ENCODE peak calls at places on chromosomes 11 and 22, in eight cellular contexts. Z, L, K, D, Q, C, I and U are unnamed samples.

GRCh38 chr22:35894937-35895708 is 133.5 kb downstream of the RBFOX2 start:
- DNase-seq in D (no peak), Z (peak; percentile 85), L (no peak), K (no peak), I (no peak), Q (peak; percentile 12), C (no peak), U (no peak)

GRCh38 chr22:30390974-30391691 is 3.9 kb upstream of the RNF215 start:
- DNase-seq in I (peak; percentile 92), Q (peak; percentile 82), K (peak; percentile 85), D (peak; percentile 84), C (peak; percentile 51), Z (no peak), L (peak; percentile 85), U (no peak)

GRCh38 chr22:31451709-31452571 is 37.7 kb downstream of the EIF4ENIF1 start:
- DNase-seq in D (no peak), C (peak; percentile 15), I (no peak), L (peak; percentile 57), Q (no peak), Z (no peak), K (peak; percentile 59), U (no peak)

GRCh38 chr22:29003552-29003951 is 58.1 kb downstream of the C22orf31 start:
- DNase-seq in Q (no peak), D (no peak), C (no peak), I (no peak), K (no peak), L (no peak), Z (no peak), U (no peak)

GRCh38 chr11:25691959-25692358 is 640.0 kb upstream of the ANO3 start:
- DNase-seq in I (no peak), Z (no peak), L (no peak), K (no peak), D (no peak), C (no peak), Q (no peak), U (no peak)

GRCh38 chr22:17232406-17232805 is 13.2 kb upstream of the ADA2 start:
- DNase-seq in I (no peak), Z (no peak), D (no peak), K (no peak), L (no peak), C (no peak), Q (no peak), U (no peak)

GRCh38 chr11:73743045-73743444 is 17.8 kb downstream of the RAB6A start:
- DNase-seq in L (no peak), K (no peak), Z (no peak), I (no peak), D (no peak), Q (no peak), C (no peak), U (no peak)

GRCh38 chr22:46001046-46001425 is 24.1 kb upstream of the WNT7B start:
- DNase-seq in Z (no peak), C (no peak), D (no peak), Q (no peak), K (no peak), L (no peak), I (peak; percentile 72), U (no peak)

GRCh38 chr11:26649884-26650283 is 72.0 kb downstream of the SLC5A12 start:
- DNase-seq in C (peak; percentile 54), L (peak; percentile 65), I (no peak), D (peak; percentile 58), K (peak; percentile 63), Q (peak; percentile 61), Z (peak; percentile 64), U (no peak)

GRCh38 chr11:119888119-119888518 is 159.1 kb upstream of the NECTIN1 start:
- DNase-seq in Z (no peak), C (no peak), D (no peak), Q (no peak), L (no peak), K (no peak), I (peak; percentile 50), U (no peak)

DNA sequence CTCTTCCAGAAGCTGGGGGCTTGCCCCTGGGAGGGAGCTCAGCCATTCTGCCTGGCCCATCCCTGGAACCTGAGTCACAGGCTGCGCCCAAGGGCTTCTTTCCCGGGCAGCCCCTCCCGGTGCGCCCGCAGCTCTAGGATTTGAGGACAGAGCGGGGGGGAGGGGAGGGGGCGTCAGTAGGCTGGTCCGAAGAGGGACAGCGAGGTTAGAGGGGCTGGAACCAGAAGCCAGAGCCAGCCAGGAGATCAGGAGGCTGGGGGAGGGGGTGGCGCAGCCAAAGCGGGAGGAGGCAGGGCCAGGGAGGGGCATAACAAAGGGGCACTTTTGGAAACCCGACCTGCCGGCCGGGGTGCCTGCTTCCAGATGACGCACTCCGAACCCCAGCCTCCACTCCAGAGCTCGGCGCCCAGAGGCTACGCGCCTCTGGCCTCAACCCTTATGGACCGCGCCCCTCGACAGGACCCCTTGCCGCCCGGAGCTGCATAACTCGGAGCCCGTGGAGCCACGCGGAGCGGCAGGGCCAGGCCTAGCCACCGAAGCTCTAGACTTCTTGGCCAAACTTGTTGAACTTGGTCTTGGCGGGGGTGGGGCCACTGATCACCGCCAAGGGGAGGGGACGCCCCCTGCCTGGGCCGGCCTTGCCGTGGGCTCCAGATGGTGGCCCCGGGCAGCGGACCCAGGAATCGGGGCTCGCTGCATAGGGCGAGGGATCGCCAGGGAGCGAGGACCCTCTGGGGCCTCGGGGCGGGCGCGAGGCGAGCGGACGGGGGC is 744 bp downstream of the PACSIN3 start:
- DNase-seq in K (peak; percentile 40), Q (peak; percentile 39), I (no peak), Z (peak; percentile 88), C (no peak), L (peak; percentile 86), D (peak; percentile 70), U (no peak)
- TF ChIP-seq POLR2A in K (no peak), Q (peak; percentile 22), I (no peak), Z (peak; percentile 77), C (no peak), L (peak; percentile 71), D (no peak), U (no peak)

GRCh38 chr11:111456859-111457730 is 55.1 kb downstream of the BTG4 start:
- DNase-seq in Q (no peak), K (no peak), I (no peak), L (no peak), D (no peak), C (no peak), Z (no peak), U (peak; percentile 95)

GRCh38 chr11:111455291-111456085 is 56.7 kb downstream of the BTG4 start:
- DNase-seq in Z (no peak), D (no peak), K (no peak), I (no peak), L (no peak), C (no peak), Q (no peak), U (peak; percentile 74)

GRCh38 chr11:111452817-111453607 is 59.2 kb downstream of the BTG4 start:
- DNase-seq in I (no peak), Q (no peak), Z (no peak), D (no peak), C (no peak), K (no peak), L (no peak), U (peak; percentile 88)

GRCh38 chr11:111456086-111456858 is 55.9 kb downstream of the BTG4 start:
- DNase-seq in I (no peak), Z (no peak), Q (no peak), C (no peak), K (no peak), D (no peak), L (no peak), U (peak; percentile 72)

GRCh38 chr11:111454561-111455192 is 57.5 kb downstream of the BTG4 start:
- DNase-seq in D (no peak), L (peak; percentile 42), Z (no peak), K (peak; percentile 8), I (no peak), Q (peak; percentile 46), C (no peak), U (peak; percentile 69)
- TF ChIP-seq CTCF in D (no peak), L (peak; percentile 64), Z (peak; percentile 35), K (peak; percentile 55), I (peak; percentile 45), Q (no peak), C (peak; percentile 21), U (peak; percentile 19)

GRCh38 chr11:66188580-66188979 is 79.9 kb upstream of the RAB1B start:
- DNase-seq in L (no peak), I (no peak), K (peak; percentile 77), Q (no peak), Z (no peak), C (no peak), D (no peak), U (no peak)

GRCh38 chr11:66190776-66191175 is 77.7 kb upstream of the RAB1B start:
- DNase-seq in I (no peak), L (no peak), D (peak; percentile 57), K (no peak), C (no peak), Q (peak; percentile 9), Z (no peak), U (no peak)

GRCh38 chr11:66187453-66187852 is 81.0 kb upstream of the RAB1B start:
- DNase-seq in D (no peak), C (no peak), I (no peak), Z (no peak), Q (no peak), K (no peak), L (no peak), U (no peak)

GRCh38 chr11:66186470-66186869 is 82.0 kb upstream of the RAB1B start:
- DNase-seq in Q (no peak), D (no peak), I (no peak), K (no peak), Z (no peak), C (no peak), L (no peak), U (no peak)

GRCh38 chr11:66189031-66189745 is 79.3 kb upstream of the RAB1B start:
- DNase-seq in L (no peak), Z (no peak), K (no peak), Q (no peak), C (no peak), D (no peak), I (no peak), U (no peak)
- TF ChIP-seq POLR2AphosphoS5 in L (no peak), Z (no peak), K (no peak), Q (no peak), C (no peak), D (no peak), I (no peak), U (no peak)

DNA sequence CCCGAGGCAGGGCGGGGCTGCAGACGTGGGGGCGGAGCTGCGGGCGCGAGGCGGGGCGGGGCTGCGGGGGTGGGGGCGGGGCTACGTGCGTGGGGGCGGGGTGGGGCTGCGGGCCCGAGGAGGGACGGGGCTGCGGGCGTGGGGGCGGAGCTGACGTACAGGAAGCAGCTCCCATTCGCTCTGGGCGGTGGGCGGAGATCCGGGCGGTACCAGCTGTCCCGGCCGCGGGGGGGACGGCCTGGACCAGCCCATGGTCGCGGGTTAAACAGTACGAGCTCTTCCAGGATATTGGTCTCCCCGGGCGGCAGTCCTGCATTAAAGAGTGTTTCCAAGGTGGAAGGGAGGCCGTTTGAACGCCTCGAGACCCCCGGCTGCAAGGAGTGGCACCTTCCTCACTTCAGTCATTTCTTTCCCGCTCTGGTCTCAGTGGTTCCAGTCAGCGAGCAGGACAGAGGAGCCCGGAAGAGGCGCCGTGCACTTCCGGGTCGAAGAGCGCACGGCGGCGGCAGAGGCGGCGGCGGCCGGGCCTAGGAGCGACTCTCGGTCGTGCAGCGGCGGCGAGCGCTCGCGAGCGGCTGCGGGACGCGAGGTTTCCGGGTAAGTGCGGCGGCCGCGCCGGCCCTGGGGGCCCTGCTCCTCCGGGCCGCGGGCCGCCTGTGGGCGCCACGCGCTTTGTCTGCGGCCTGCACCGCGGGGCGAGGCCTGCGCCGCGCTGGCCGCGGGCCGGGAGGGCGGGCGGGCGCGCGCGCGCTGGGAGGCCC is at the start of gene PHRF1:
- DNase-seq in I (peak; percentile 99), C (peak; percentile 66), K (peak; percentile 92), L (peak; percentile 88), D (peak; percentile 97), Q (peak; percentile 97), Z (peak; percentile 99), U (no peak)
- TF ChIP-seq POLR2A in I (peak; percentile 43), C (peak; percentile 89), K (peak; percentile 83), L (peak; percentile 85), D (no peak), Q (peak; percentile 65), Z (peak; percentile 28), U (peak; percentile 65)